ENCODE peak calls at places on chromosomes 11 and 22, in five cellular contexts. F is astrocyte of the spinal cord, L is naive B cell, B is NCI-H2171, U is ureter. Y is an unnamed sample.

GRCh38 chr11:66240781-66241136 is 27.7 kb upstream of the RAB1B start:
- DNase-seq in U (no peak), L (no peak), F (no peak), B (no peak), Y (no peak)

GRCh38 chr22:17368727-17369552 is at the start of gene CECR2:
- DNase-seq in L (peak; percentile 35), U (peak; percentile 45), B (peak; percentile 58), F (peak; percentile 20), Y (no peak)

GRCh38 chr11:118895093-118896039 is 11.7 kb downstream of the CXCR5 start:
- DNase-seq in F (no peak), B (no peak), U (no peak), L (peak; percentile 90), Y (no peak)

GRCh38 chr22:28440517-28441366 is 238.9 kb downstream of the TTC28 start:
- DNase-seq in F (peak; percentile 73), B (no peak), U (no peak), L (no peak), Y (peak; percentile 78)

GRCh38 chr11:69156673-69157155 is 979 bp downstream of the SMIM38 start:
- DNase-seq in B (no peak), L (no peak), F (no peak), U (no peak), Y (no peak)

GRCh38 chr11:84558085-84558905 is 1068.8 kb downstream of the DLG2 start:
- DNase-seq in B (no peak), L (peak; percentile 10), F (peak; percentile 64), U (no peak), Y (peak; percentile 45)

GRCh38 chr22:37832022-37832857 is 9.1 kb downstream of the GALR3 start:
- DNase-seq in L (no peak), F (no peak), B (no peak), U (no peak), Y (no peak)

GRCh38 chr22:20781272-20781990 is 7.5 kb downstream of the SERPIND1 start:
- DNase-seq in L (no peak), U (no peak), B (no peak), F (no peak), Y (no peak)

GRCh38 chr11:77073328-77074001 is 6.7 kb downstream of the CAPN5 start:
- DNase-seq in F (peak; percentile 90), B (no peak), L (no peak), U (peak; percentile 89), Y (peak; percentile 58)

GRCh38 chr11:73143126-73143838 is 1.2 kb upstream of the FCHSD2 start:
- DNase-seq in L (no peak), U (no peak), B (peak; percentile 34), F (no peak), Y (no peak)

GRCh38 chr11:69369945-69370344 is 76.0 kb downstream of the MYEOV start:
- DNase-seq in F (no peak), U (peak; percentile 27), L (no peak), B (no peak), Y (no peak)

GRCh38 chr22:30228509-30229359 is 17.8 kb downstream of the LIF start:
- DNase-seq in U (no peak), F (no peak), B (no peak), L (no peak), Y (no peak)

GRCh38 chr11:31810779-31811647 is at the start of gene PAX6:
- DNase-seq in L (peak; percentile 74), B (peak; percentile 100), U (no peak), F (peak; percentile 96), Y (peak; percentile 99)

GRCh38 chr11:118343981-118344521 is at the start of gene CD3G:
- DNase-seq in L (no peak), U (no peak), B (no peak), F (no peak), Y (no peak)

Y was measured in astrocyte of the cerebellum.